ENCODE peak calls at places on chromosomes 7 and 10, in eight cellular contexts. E is HL-60; F is activated CD8-positive, alpha-beta T cell treated with anti-CD3 and anti-CD28 coated beads for 36 hours; P is mucosa of descending colon; T is omental fat pad; M is IMR-90; O is uterus; G is kidney. D is an unnamed sample.

GRCh38 chr7:43628431-43628830 is 45.5 kb downstream of the STK17A start:
- DNase-seq in M (no peak), E (no peak), O (no peak), T (no peak), G (no peak), P (no peak), F (no peak), D (no peak)

GRCh38 chr10:72229261-72230251 is 13.5 kb upstream of the ASCC1 start:
- DNase-seq in F (no peak), O (no peak), G (no peak), E (no peak), T (no peak), P (no peak), M (peak; percentile 18), D (no peak)

GRCh38 chr10:89516149-89516832 is 19.1 kb downstream of the SLC16A12 start:
- DNase-seq in M (peak; percentile 98), G (peak; percentile 72), P (no peak), F (no peak), T (no peak), E (no peak), O (peak; percentile 66), D (peak; percentile 64)

GRCh38 chr10:104336829-104337526 is 1.3 kb downstream of the ITPRIP start:
- DNase-seq in T (no peak), M (peak; percentile 80), E (no peak), P (no peak), G (no peak), F (no peak), O (no peak), D (no peak)

GRCh38 chr7:89029864-89030263 is 234.3 kb upstream of the TEX47 start:
- DNase-seq in F (no peak), P (no peak), G (no peak), E (no peak), M (no peak), T (no peak), O (no peak), D (no peak)

GRCh38 chr7:29146082-29146706 is at the start of gene CPVL:
- DNase-seq in P (peak; percentile 62), T (no peak), M (no peak), F (peak; percentile 3), E (no peak), O (peak; percentile 26), G (peak; percentile 90), D (peak; percentile 42)

GRCh38 chr7:3309140-3309539 is 8.1 kb downstream of the SDK1 start:
- DNase-seq in F (no peak), O (no peak), G (no peak), M (peak; percentile 22), T (no peak), E (no peak), P (no peak), D (no peak)

GRCh38 chr10:114703377-114704125 is 45.5 kb upstream of the ABLIM1 start:
- DNase-seq in E (no peak), G (no peak), O (no peak), F (peak; percentile 13), T (no peak), M (peak; percentile 43), P (no peak), D (no peak)

GRCh38 chr10:101566333-101567164 is 21.5 kb downstream of the POLL start:
- DNase-seq in O (no peak), G (peak; percentile 66), T (no peak), E (no peak), M (peak; percentile 20), F (peak; percentile 35), P (no peak), D (no peak)

GRCh38 chr7:139777304-139777890 is 401 bp downstream of the HIPK2 start:
- DNase-seq in T (no peak), G (peak; percentile 84), F (peak; percentile 44), M (no peak), O (peak; percentile 41), E (peak; percentile 20), P (peak; percentile 73), D (peak; percentile 56)

GRCh38 chr10:71079761-71080380 is 132.5 kb upstream of the UNC5B start:
- DNase-seq in F (no peak), T (no peak), E (no peak), O (no peak), P (no peak), M (no peak), G (peak; percentile 45), D (peak; percentile 34)

GRCh38 chr7:30873207-30873606 is 38.4 kb upstream of the AQP1 start:
- DNase-seq in E (no peak), M (no peak), G (no peak), O (no peak), F (no peak), P (no peak), T (no peak), D (no peak)

GRCh38 chr10:125190961-125191360 is 30.6 kb upstream of the CTBP2 start:
- DNase-seq in O (no peak), P (no peak), G (no peak), E (no peak), M (no peak), F (no peak), T (no peak), D (no peak)

GRCh38 chr7:117375380-117375779 is 51.9 kb downstream of the ASZ1 start:
- DNase-seq in O (no peak), E (no peak), P (no peak), G (no peak), F (no peak), M (peak; percentile 37), T (no peak), D (no peak)
- TF ChIP-seq CTCF in O (no peak), E (no peak), P (no peak), G (no peak), F (no peak), M (peak; percentile 42), T (no peak), D (no peak)

GRCh38 chr10:133438711-133439273 is 14.4 kb upstream of the SPRN start:
- DNase-seq in G (no peak), O (no peak), P (no peak), F (peak; percentile 41), T (no peak), E (peak; percentile 49), M (no peak), D (no peak)
- TF ChIP-seq CTCF in G (no peak), O (no peak), P (no peak), F (peak; percentile 57), T (no peak), E (peak; percentile 20), M (peak; percentile 30), D (no peak)

GRCh38 chr7:90312745-90313144 is 8.4 kb downstream of the FAM237B start:
- DNase-seq in P (no peak), M (no peak), E (no peak), G (no peak), T (no peak), O (no peak), F (no peak), D (no peak)
- TF ChIP-seq CTCF in P (no peak), M (peak; percentile 28), E (no peak), G (no peak), T (no peak), O (no peak), F (peak; percentile 28), D (no peak)

DNA sequence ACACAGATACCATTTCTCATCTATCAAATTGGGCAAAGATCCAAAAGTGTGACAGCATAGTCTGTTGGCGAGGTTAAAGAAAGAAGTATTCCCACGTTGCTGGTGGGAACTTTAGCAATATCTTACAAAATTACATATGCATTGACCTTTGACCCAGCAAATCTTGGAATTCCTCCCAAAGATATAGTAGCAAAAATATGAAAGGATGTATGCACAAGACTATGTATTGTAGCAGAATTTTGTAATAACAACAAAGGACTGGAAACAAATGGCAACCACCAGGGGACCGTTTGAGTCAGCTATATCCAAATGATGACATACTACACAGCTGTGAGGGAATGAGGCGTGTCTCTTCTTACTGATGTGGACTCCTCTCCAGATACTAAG is 50.2 kb downstream of the KCNH2 start:
- DNase-seq in F (peak; percentile 39), G (no peak), P (no peak), T (no peak), O (no peak), E (no peak), M (peak; percentile 7), D (no peak)
- TF ChIP-seq CTCF in F (no peak), G (no peak), P (no peak), T (no peak), O (no peak), E (no peak), M (peak; percentile 10), D (no peak)